ENCODE peak calls at places on chromosomes 1 and 21, in eight cellular contexts. G, A, V, F, S, H, Y and X are unnamed samples.
A peak's percentile ranks its signal among the peaks of the same experiment; 100 is the strongest.

GRCh38 chr1:15836772-15837669 is 10.5 kb upstream of the SPEN start:
- DNase-seq in G (peak; percentile 80), A (no peak), V (no peak), F (peak; percentile 12), S (no peak), H (no peak), Y (peak; percentile 18), X (no peak)

GRCh38 chr1:187078321-187078720 is 249.6 kb downstream of the PLA2G4A start:
- DNase-seq in G (no peak), A (no peak), V (no peak), F (no peak), S (no peak), H (no peak), Y (no peak), X (no peak)

GRCh38 chr1:189616893-189617292 is 860.8 kb downstream of the BRINP3 start:
- DNase-seq in G (no peak), A (no peak), V (no peak), F (no peak), S (peak; percentile 4), H (peak; percentile 16), Y (no peak), X (no peak)

GRCh38 chr1:2998503-2999100 is 22.7 kb upstream of the ACTRT2 start:
- DNase-seq in G (no peak), A (no peak), V (no peak), F (no peak), S (no peak), H (no peak), Y (no peak), X (no peak)

GRCh38 chr1:27235827-27236226 is 1.4 kb downstream of the WDTC1 start:
- DNase-seq in G (no peak), A (no peak), V (peak; percentile 11), F (no peak), S (no peak), H (peak; percentile 14), Y (no peak), X (no peak)

GRCh38 chr1:10756842-10757241 is 39.6 kb downstream of the CASZ1 start:
- DNase-seq in G (no peak), A (no peak), V (no peak), F (no peak), S (no peak), H (no peak), Y (no peak), X (no peak)

GRCh38 chr1:19400875-19401854 is 84.2 kb downstream of the CAPZB start:
- DNase-seq in G (no peak), A (no peak), V (no peak), F (no peak), S (no peak), H (no peak), Y (no peak), X (no peak)

GRCh38 chr21:45292399-45293213 is 4.9 kb upstream of the POFUT2 start:
- DNase-seq in G (peak; percentile 86), A (peak; percentile 79), V (peak; percentile 89), F (peak; percentile 47), S (peak; percentile 77), H (peak; percentile 93), Y (peak; percentile 55), X (peak; percentile 76)

GRCh38 chr1:158101944-158102343 is 78.8 kb upstream of the CD1D start:
- DNase-seq in G (no peak), A (no peak), V (no peak), F (no peak), S (no peak), H (peak; percentile 19), Y (peak; percentile 61), X (no peak)

GRCh38 chr1:3625151-3625907 is 514 bp downstream of the TPRG1L start:
- DNase-seq in G (peak; percentile 65), A (no peak), V (peak; percentile 76), F (no peak), S (no peak), H (peak; percentile 58), Y (peak; percentile 32), X (no peak)

GRCh38 chr21:33866851-33867250 is 48.8 kb downstream of the ATP5PO start:
- DNase-seq in G (no peak), A (no peak), V (peak; percentile 60), F (no peak), S (no peak), H (no peak), Y (no peak), X (no peak)

GRCh38 chr1:163744488-163744887 is 422.7 kb downstream of the NUF2 start:
- DNase-seq in G (no peak), A (no peak), V (no peak), F (no peak), S (no peak), H (no peak), Y (no peak), X (no peak)

GRCh38 chr1:44089371-44090070 is 29.1 kb upstream of the KLF17 start:
- DNase-seq in G (no peak), A (no peak), V (no peak), F (no peak), S (no peak), H (no peak), Y (no peak), X (no peak)

GRCh38 chr1:1325288-1326074 is 879 bp downstream of the CPTP start:
- DNase-seq in G (no peak), A (no peak), V (no peak), F (no peak), S (no peak), H (no peak), Y (no peak), X (no peak)

GRCh38 chr1:182015360-182015759 is 46.2 kb downstream of the ZNF648 start:
- DNase-seq in G (no peak), A (no peak), V (no peak), F (no peak), S (no peak), H (no peak), Y (no peak), X (no peak)

GRCh38 chr1:28290851-28291250 is 31.5 kb downstream of the SESN2 start:
- DNase-seq in G (no peak), A (no peak), V (no peak), F (no peak), S (no peak), H (no peak), Y (no peak), X (no peak)

GRCh38 chr1:2300851-2301606 is 72.9 kb downstream of the SKI start:
- DNase-seq in G (peak; percentile 90), A (peak; percentile 41), V (peak; percentile 79), F (peak; percentile 91), S (no peak), H (peak; percentile 73), Y (no peak), X (no peak)

GRCh38 chr1:1282998-1283397 is 2.8 kb downstream of the SCNN1D start:
- DNase-seq in G (no peak), A (no peak), V (no peak), F (no peak), S (no peak), H (no peak), Y (no peak), X (no peak)

GRCh38 chr1:215566556-215567490 is at the start of gene KCTD3:
- DNase-seq in G (peak; percentile 74), A (peak; percentile 72), V (peak; percentile 74), F (peak; percentile 8), S (peak; percentile 78), H (peak; percentile 87), Y (peak; percentile 85), X (peak; percentile 86)

GRCh38 chr1:33219886-33220661 is 36.2 kb upstream of the ZNF362 start:
- DNase-seq in G (no peak), A (no peak), V (no peak), F (no peak), S (no peak), H (no peak), Y (peak; percentile 31), X (no peak)

GRCh38 chr1:240245629-240246020 is 153.9 kb downstream of the FMN2 start:
- DNase-seq in G (no peak), A (no peak), V (no peak), F (no peak), S (no peak), H (no peak), Y (no peak), X (no peak)

GRCh38 chr1:193486671-193487229 is 300.3 kb upstream of the B3GALT2 start:
- DNase-seq in G (no peak), A (no peak), V (no peak), F (no peak), S (no peak), H (peak; percentile 51), Y (no peak), X (no peak)

GRCh38 chr1:236072001-236072400 is 7.1 kb upstream of the NID1 start:
- DNase-seq in G (no peak), A (no peak), V (no peak), F (no peak), S (no peak), H (no peak), Y (no peak), X (no peak)

GRCh38 chr21:35512321-35512720 is 463.2 kb upstream of the RUNX1 start:
- DNase-seq in G (no peak), A (no peak), V (no peak), F (no peak), S (no peak), H (no peak), Y (no peak), X (no peak)